ENCODE peak calls at places on chromosomes 7 and 10, in four cellular contexts. D is right lobe of liver, E is PC-3, S is heart left ventricle. M is an unnamed sample. For H3K4me1, the result is how much of the 10 kb centered on the place peaks cover.

GRCh38 chr10:129440247-129440646 is 26.8 kb upstream of the MGMT start:
- DNase-seq in D (no peak), E (no peak), S (no peak), M (no peak)

GRCh38 chr7:45089314-45089891 is 634 bp upstream of the NACAD start:
- DNase-seq in D (no peak), E (peak), S (peak), M (peak)

GRCh38 chr10:63631971-63632370 is 110.8 kb downstream of the REEP3 start:
- DNase-seq in D (no peak), E (no peak), S (no peak), M (no peak)

GRCh38 chr10:5565671-5566581 is 41.2 kb downstream of the CALML3 start:
- DNase-seq in D (peak), E (peak), S (no peak), M (peak)

GRCh38 chr7:43522406-43523156 is 60.3 kb upstream of the STK17A start:
- DNase-seq in D (no peak), E (peak), S (no peak), M (no peak)

GRCh38 chr10:70835895-70836294 is 20.1 kb downstream of the SGPL1 start:
- DNase-seq in D (peak), E (no peak), S (no peak), M (no peak)

GRCh38 chr7:13879994-13880686 is 109.3 kb downstream of the ETV1 start:
- DNase-seq in D (no peak), E (peak), S (no peak), M (no peak)

GRCh38 chr10:125316436-125316835 is 156.1 kb upstream of the CTBP2 start:
- DNase-seq in D (no peak), E (no peak), S (no peak), M (no peak)

GRCh38 chr10:124287071-124287685 is 131.5 kb downstream of the OAT start:
- DNase-seq in D (peak), E (no peak), S (no peak), M (peak)

GRCh38 chr7:155344270-155344617 is 46.6 kb downstream of the INSIG1 start:
- DNase-seq in D (peak), E (no peak), S (no peak), M (peak)

GRCh38 chr10:101143354-101143648 is 12.2 kb downstream of the TLX1 start:
- DNase-seq in D (no peak), E (no peak), S (no peak), M (no peak)

GRCh38 chr7:29434405-29434804 is 129.2 kb upstream of the PRR15 start:
- DNase-seq in D (no peak), E (no peak), S (no peak), M (no peak)

GRCh38 chr7:32143271-32143670 is 73.1 kb upstream of the PDE1C start:
- DNase-seq in D (no peak), E (no peak), S (no peak), M (no peak)

GRCh38 chr7:121803041-121803440 is 69.9 kb upstream of the PTPRZ1 start:
- DNase-seq in D (no peak), E (no peak), S (no peak), M (no peak)

GRCh38 chr7:112743811-112744210 is 46.4 kb downstream of the TMEM168 start:
- DNase-seq in D (no peak), E (peak), S (no peak), M (no peak)

GRCh38 chr7:77461246-77461645 is 45.1 kb upstream of the GSAP start:
- DNase-seq in D (no peak), E (peak), S (no peak), M (no peak)

GRCh38 chr7:78220754-78221153 is 422.2 kb downstream of the PHTF2 start:
- DNase-seq in D (no peak), E (no peak), S (no peak), M (no peak)

GRCh38 chr7:6558837-6559236 is 7.6 kb upstream of the GRID2IP start:
- DNase-seq in D (no peak), E (peak), S (no peak), M (no peak)

GRCh38 chr7:155166673-155167370 is 96.7 kb downstream of the HTR5A start:
- DNase-seq in D (no peak), E (peak), S (no peak), M (no peak)

GRCh38 chr7:87231715-87232114 is 12.2 kb upstream of the TMEM243 start:
- DNase-seq in D (no peak), E (no peak), S (no peak), M (no peak)

GRCh38 chr10:90642136-90642535 is 215.7 kb downstream of the HTR7 start:
- DNase-seq in D (no peak), E (peak), S (no peak), M (no peak)

GRCh38 chr7:131071786-131072504 is 255.7 kb upstream of the MKLN1 start:
- DNase-seq in D (peak), E (peak), S (peak), M (no peak)

GRCh38 chr7:16431646-16432424 is 10.5 kb upstream of the CRPPA start:
- DNase-seq in D (no peak), E (peak), S (no peak), M (no peak)

GRCh38 chr10:101244321-101245050 is 15.2 kb upstream of the LBX1 start:
- DNase-seq in D (no peak), E (peak), S (no peak), M (no peak)

GRCh38 chr10:48451969-48452878 is 145.7 kb downstream of the MAPK8 start:
- DNase-seq in D (peak), E (no peak), S (no peak), M (peak)

GRCh38 chr7:107630342-107630741 is 30.3 kb upstream of the SLC26A4 start:
- DNase-seq in D (no peak), E (no peak), S (no peak), M (no peak)

GRCh38 chr10:21293518-21294356 is 231.7 kb downstream of the SKIDA1 start:
- DNase-seq in D (no peak), E (no peak), S (no peak), M (no peak)

GRCh38 chr10:3828404-3829192 is 43.6 kb upstream of the KLF6 start:
- DNase-seq in D (no peak), E (peak), S (no peak), M (no peak)

GRCh38 chr7:106289848-106290247 is 5.1 kb upstream of the NAMPT start:
- DNase-seq in D (no peak), E (peak), S (no peak), M (no peak)

GRCh38 chr7:54259185-54259584 is 283.0 kb upstream of the VSTM2A start:
- DNase-seq in D (no peak), E (no peak), S (no peak), M (no peak)

GRCh38 chr10:55500931-55501559 is 700.0 kb upstream of the PCDH15 start:
- DNase-seq in D (no peak), E (peak), S (peak), M (no peak)

GRCh38 chr10:97497572-97498075 is 598 bp downstream of the MMS19 start:
- DNase-seq in D (peak), E (peak), S (peak), M (peak)

GRCh38 chr10:17396004-17396403 is 58.4 kb downstream of the ST8SIA6 start:
- DNase-seq in D (no peak), E (no peak), S (no peak), M (no peak)

GRCh38 chr10:119115921-119116320 is 12.0 kb downstream of the DENND10 start:
- DNase-seq in D (no peak), E (no peak), S (no peak), M (no peak)

GRCh38 chr7:85000973-85001372 is 185.9 kb downstream of the SEMA3D start:
- DNase-seq in D (no peak), E (no peak), S (no peak), M (no peak)

GRCh38 chr7:130141161-130141857 is 63.9 kb downstream of the TMEM209 start:
- DNase-seq in D (no peak), E (no peak), S (peak), M (peak)

GRCh38 chr10:63241898-63242297 is 108.8 kb downstream of the NRBF2 start:
- DNase-seq in D (no peak), E (no peak), S (no peak), M (no peak)

GRCh38 chr10:16310440-16310839 is 126.4 kb upstream of the PTER start:
- DNase-seq in D (no peak), E (no peak), S (no peak), M (no peak)

GRCh38 chr10:127331696-127332095 is 135.3 kb upstream of the INSYN2A start:
- DNase-seq in D (no peak), E (no peak), S (no peak), M (no peak)

DNA sequence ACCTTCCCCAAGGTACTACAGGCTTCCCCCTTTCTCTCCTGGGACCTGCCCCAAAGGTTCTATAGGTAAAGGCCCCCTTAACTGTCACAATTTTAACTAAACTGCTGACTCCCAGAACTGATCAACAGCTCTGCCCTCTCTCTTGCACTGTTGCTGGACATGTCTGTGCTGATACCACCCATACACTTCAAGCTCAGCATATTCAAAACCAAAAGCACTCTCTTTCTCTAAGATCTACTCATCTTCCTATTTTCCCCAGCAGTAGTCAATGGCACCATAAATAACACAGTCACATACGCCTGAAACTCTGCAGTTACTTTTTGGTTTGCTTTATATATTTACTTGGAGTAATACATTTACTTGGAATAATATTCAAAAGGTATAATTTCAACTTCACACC is 12.3 kb downstream of the OSBPL3 start:
- DNase-seq in D (no peak), E (no peak), S (no peak), M (no peak)
- H3K27ac ChIP-seq in D (no peak), E (no peak), S (no peak), M (no peak)

DNA sequence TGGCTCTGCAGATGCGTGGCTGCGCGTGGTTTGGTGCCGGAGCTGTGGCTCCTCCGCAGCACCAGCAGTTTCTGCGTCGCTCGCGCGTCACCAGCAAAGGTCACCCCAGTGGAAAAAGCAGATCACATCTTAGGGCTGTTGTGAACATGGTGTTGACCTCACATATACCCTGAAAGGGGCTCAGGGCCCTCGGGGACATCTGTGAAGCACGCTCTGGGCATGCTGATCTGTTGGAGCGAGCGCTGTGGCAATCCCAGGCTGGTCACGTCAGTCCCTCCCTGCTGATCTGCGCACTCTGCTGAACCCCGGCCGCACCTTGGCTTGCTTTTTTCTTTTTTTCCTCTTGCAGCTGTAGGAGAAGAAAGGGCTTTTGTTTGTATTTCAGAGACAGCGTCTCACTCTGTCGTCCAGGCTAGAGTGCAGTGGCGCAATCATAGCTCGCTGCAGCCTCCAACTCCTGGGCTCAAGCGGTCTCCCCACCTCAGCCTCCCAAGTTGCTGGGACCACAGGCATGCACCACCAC is 33.3 kb upstream of the AP5Z1 start:
- DNase-seq in D (no peak), E (no peak), S (no peak), M (no peak)
- H3K4me1 ChIP-seq in D (under half), E (under half), S (half or more), M (half or more)

GRCh38 chr10:78441010-78441409 is 407.3 kb downstream of the RPS24 start:
- DNase-seq in D (no peak), E (no peak), S (no peak), M (no peak)
- H3K27ac ChIP-seq in D (no peak), E (no peak), S (no peak), M (no peak)

DNA sequence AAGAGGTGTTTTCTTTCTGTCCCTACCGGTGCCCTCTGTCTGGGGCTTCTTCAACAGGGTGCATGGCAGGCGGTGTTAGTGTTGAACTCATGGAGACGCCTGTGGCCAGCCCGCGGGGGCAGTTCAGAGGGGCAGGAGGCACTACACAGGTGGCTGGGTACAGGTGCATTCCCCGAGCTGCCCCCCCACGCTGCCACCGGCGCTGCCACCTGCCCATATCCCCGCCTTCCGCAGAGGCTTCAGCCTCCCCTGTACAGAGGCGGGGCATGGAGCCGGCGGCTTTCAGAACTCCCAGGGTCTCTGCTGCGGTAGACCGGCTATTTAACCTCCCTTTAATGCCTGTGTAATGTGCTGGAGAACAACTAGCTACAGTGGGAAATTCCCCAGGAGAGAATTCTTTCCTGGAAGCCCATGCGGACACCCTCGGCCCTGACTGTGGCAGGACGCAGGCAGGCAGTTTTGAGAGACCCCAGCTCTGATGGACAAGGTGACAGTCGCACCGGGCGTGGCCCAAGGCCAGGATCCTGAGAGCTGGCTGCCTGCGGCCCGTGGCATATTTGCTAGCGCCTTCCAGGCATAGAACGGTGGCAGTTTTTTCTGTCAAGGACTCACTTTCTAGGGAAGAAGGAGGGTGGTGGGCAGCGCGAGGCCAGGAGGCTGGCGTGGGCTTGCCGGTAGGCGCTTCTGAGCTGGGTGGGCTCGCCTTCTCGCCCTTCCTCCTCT is 53.7 kb upstream of the ZNF32 start:
- DNase-seq in D (no peak), E (no peak), S (no peak), M (peak)
- H3K4me1 ChIP-seq in D (under half), E (under half), S (under half), M (under half)

DNA sequence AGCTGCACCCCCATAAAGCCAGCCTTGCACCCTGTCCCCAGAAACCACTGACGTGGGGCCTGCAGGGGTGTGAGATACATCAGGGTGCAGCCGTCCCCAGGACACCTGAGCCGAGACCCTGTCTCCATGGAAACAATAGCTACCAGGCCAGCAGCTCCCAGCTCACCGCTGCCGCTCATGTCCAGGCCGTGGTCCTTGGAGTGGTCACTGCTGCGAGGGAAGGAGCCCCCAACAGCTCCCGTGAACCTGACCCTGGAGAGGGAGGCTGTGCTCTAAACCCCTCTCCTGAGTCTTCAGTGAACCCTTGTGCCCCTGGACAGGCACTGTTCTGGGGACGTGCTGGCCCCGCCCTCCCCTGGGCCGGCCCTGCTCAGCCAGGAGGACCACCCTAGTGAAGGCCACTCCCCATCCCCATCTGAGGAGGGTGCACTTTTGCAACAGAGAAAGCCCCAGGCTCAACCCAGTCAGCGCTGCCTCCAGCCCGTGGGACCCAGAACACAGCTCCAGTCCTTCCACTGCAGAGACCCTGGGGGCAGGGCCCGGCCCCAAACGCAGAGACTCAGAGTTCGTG is 19.6 kb upstream of the INPP5A start:
- DNase-seq in D (peak), E (no peak), S (peak), M (peak)
- H3K27ac ChIP-seq in D (peak), E (peak), S (peak), M (peak)

GRCh38 chr10:28812384-28813372 is 135.4 kb downstream of the BAMBI start:
- DNase-seq in D (no peak), E (no peak), S (no peak), M (no peak)

GRCh38 chr10:28808693-28809092 is 131.4 kb downstream of the BAMBI start:
- DNase-seq in D (no peak), E (no peak), S (no peak), M (no peak)

GRCh38 chr10:28811639-28812349 is 134.5 kb downstream of the BAMBI start:
- DNase-seq in D (no peak), E (no peak), S (no peak), M (no peak)

GRCh38 chr10:28807760-28808613 is 130.7 kb downstream of the BAMBI start:
- DNase-seq in D (no peak), E (no peak), S (no peak), M (no peak)

DNA sequence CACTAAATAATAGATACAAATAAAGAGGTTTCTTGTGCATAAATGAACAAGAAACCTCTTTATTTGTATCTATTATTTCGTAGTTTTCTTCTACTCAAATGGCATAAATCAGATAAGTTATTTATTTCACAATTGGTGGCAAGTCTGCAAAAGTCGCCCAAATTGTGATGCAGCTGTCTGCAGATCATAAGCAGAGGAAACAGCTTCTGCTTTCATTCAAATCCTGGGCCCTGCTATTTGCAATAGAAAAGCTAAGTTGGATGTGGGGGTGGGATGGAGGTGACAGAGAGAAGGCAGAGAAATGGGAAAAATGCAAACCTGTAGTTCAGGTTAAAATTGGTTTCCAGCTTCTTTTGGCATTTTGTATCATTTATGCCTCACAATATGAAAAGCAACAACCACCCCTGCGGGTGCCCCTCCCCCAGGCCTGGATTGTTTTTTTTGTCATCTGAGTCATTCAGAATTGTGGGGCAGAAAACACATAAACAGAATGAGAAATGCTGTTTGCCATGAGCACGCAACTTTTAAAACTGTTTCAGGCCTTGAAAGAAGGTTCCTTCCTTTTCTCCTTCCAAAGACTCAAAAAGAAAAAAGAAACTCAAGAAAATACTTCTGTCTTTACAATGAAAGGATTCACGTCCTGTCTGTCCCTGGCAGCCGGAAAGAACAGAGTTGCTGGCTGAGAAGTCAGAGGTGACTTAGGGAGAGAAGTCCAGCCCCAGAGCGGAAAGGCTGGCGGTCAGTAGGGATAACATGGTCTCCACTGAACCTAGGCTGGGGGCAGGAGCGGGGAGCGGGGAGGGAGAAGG is 132.9 kb downstream of the BAMBI start:
- DNase-seq in D (no peak), E (peak), S (no peak), M (no peak)
- H3K4me1 ChIP-seq in D (under half), E (under half), S (under half), M (under half)

DNA sequence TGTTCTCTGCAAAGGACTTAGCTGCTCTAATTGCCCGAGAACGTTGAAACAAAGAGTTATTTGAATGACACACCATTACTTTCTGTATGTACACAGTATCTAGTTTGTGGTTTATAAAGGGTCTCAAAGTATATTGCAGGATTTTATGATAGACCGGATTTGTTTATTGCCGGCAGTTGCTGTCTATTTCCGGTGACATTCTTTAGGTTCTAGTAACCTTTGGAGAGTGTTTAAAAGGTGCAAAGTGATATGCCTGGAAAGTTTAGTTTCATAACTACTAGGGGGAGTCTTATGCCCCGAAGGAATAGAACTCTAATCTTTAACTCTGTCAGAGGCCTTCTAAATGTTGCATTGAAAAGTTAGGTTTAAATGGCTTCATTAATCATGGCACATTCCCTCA is 63.8 kb downstream of the PAPSS2 start:
- DNase-seq in D (no peak), E (peak), S (no peak), M (no peak)
- H3K27ac ChIP-seq in D (no peak), E (peak), S (no peak), M (no peak)

DNA sequence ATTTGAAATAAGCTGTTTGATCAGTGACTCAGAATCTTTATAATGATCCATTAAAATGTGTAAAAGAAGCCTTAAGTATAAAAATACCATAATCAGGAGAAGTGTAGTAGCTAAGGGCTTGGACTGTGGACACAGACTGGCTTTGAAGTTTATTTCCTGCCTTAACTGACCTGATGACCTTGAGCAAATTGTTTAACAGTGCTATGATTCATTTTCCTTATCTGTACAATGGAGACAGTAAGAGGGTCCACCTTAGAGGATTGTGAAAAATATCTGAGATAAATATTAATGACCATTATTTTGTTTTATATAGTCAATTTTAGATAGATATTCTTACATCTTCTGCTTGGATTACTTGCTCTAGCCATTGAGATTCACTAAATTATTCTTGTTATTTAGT is 13.3 kb upstream of the RPA3 start:
- DNase-seq in D (no peak), E (peak), S (no peak), M (no peak)
- H3K4me1 ChIP-seq in D (under half), E (under half), S (under half), M (under half)